ENCODE peak calls at places on chromosomes 6 and 20, in nine cellular contexts. One of them, this sample, is unnamed.

GRCh38 chr6:43113431-43114260 is 37.5 kb downstream of the PTK7 start:
- DNase-seq in Ammon's horn: no peak
- DNase-seq in DMS153: peak; percentile 59
- DNase-seq in activated CD4-positive, alpha-beta memory T cell treated with anti-CD3 and anti-CD28 coated beads, Interleukin-2, amount 10 ng/mL, durations not matched to agents 7 days and 5 days: no peak
- DNase-seq in fibroblast of mammary gland: no peak
- DNase-seq in GM13977: no peak
- DNase-seq in activated T-cell treated with anti-CD3 and anti-CD28 coated beads for 1 hour: no peak
- DNase-seq in GM04504: no peak
- DNase-seq in stimulated activated CD4-positive, alpha-beta T cell treated with anti-CD3 and anti-CD28 coated beads, Interleukin-1b, Interleukin-23, amount 100 ng/mL, for 1 hour: no peak
- DNase-seq in this sample: no peak

GRCh38 chr6:11389977-11390376 is 147.6 kb upstream of the TMEM170B start:
- DNase-seq in Ammon's horn: no peak
- DNase-seq in DMS153: no peak
- DNase-seq in activated CD4-positive, alpha-beta memory T cell treated with anti-CD3 and anti-CD28 coated beads, Interleukin-2, amount 10 ng/mL, durations not matched to agents 7 days and 5 days: no peak
- DNase-seq in fibroblast of mammary gland: no peak
- DNase-seq in GM13977: no peak
- DNase-seq in activated T-cell treated with anti-CD3 and anti-CD28 coated beads for 1 hour: no peak
- DNase-seq in GM04504: no peak
- DNase-seq in stimulated activated CD4-positive, alpha-beta T cell treated with anti-CD3 and anti-CD28 coated beads, Interleukin-1b, Interleukin-23, amount 100 ng/mL, for 1 hour: no peak
- DNase-seq in this sample: no peak

GRCh38 chr6:158037771-158038170 is 56.1 kb downstream of the SYNJ2 start:
- DNase-seq in Ammon's horn: no peak
- DNase-seq in DMS153: no peak
- DNase-seq in activated CD4-positive, alpha-beta memory T cell treated with anti-CD3 and anti-CD28 coated beads, Interleukin-2, amount 10 ng/mL, durations not matched to agents 7 days and 5 days: no peak
- DNase-seq in fibroblast of mammary gland: no peak
- DNase-seq in GM13977: no peak
- DNase-seq in activated T-cell treated with anti-CD3 and anti-CD28 coated beads for 1 hour: no peak
- DNase-seq in GM04504: no peak
- DNase-seq in stimulated activated CD4-positive, alpha-beta T cell treated with anti-CD3 and anti-CD28 coated beads, Interleukin-1b, Interleukin-23, amount 100 ng/mL, for 1 hour: no peak
- DNase-seq in this sample: no peak

GRCh38 chr6:116497089-116497676 is 14.3 kb upstream of the CALHM5 start:
- DNase-seq in Ammon's horn: no peak
- DNase-seq in DMS153: no peak
- DNase-seq in activated CD4-positive, alpha-beta memory T cell treated with anti-CD3 and anti-CD28 coated beads, Interleukin-2, amount 10 ng/mL, durations not matched to agents 7 days and 5 days: no peak
- DNase-seq in fibroblast of mammary gland: no peak
- DNase-seq in GM13977: no peak
- DNase-seq in activated T-cell treated with anti-CD3 and anti-CD28 coated beads for 1 hour: no peak
- DNase-seq in GM04504: no peak
- DNase-seq in stimulated activated CD4-positive, alpha-beta T cell treated with anti-CD3 and anti-CD28 coated beads, Interleukin-1b, Interleukin-23, amount 100 ng/mL, for 1 hour: no peak
- DNase-seq in this sample: no peak

GRCh38 chr6:146975093-146975492 is 229.1 kb upstream of the STXBP5 start:
- DNase-seq in Ammon's horn: no peak
- DNase-seq in DMS153: no peak
- DNase-seq in activated CD4-positive, alpha-beta memory T cell treated with anti-CD3 and anti-CD28 coated beads, Interleukin-2, amount 10 ng/mL, durations not matched to agents 7 days and 5 days: no peak
- DNase-seq in fibroblast of mammary gland: no peak
- DNase-seq in GM13977: no peak
- DNase-seq in activated T-cell treated with anti-CD3 and anti-CD28 coated beads for 1 hour: no peak
- DNase-seq in GM04504: no peak
- DNase-seq in stimulated activated CD4-positive, alpha-beta T cell treated with anti-CD3 and anti-CD28 coated beads, Interleukin-1b, Interleukin-23, amount 100 ng/mL, for 1 hour: no peak
- DNase-seq in this sample: no peak

GRCh38 chr20:62707981-62708521 is 585 bp upstream of the NTSR1 start:
- DNase-seq in Ammon's horn: no peak
- DNase-seq in DMS153: no peak
- DNase-seq in activated CD4-positive, alpha-beta memory T cell treated with anti-CD3 and anti-CD28 coated beads, Interleukin-2, amount 10 ng/mL, durations not matched to agents 7 days and 5 days: no peak
- DNase-seq in fibroblast of mammary gland: no peak
- DNase-seq in GM13977: peak; percentile 63
- DNase-seq in activated T-cell treated with anti-CD3 and anti-CD28 coated beads for 1 hour: no peak
- DNase-seq in GM04504: no peak
- DNase-seq in stimulated activated CD4-positive, alpha-beta T cell treated with anti-CD3 and anti-CD28 coated beads, Interleukin-1b, Interleukin-23, amount 100 ng/mL, for 1 hour: no peak
- DNase-seq in this sample: no peak

GRCh38 chr6:26436018-26436417 is 4.3 kb upstream of the BTN3A3 start:
- DNase-seq in Ammon's horn: no peak
- DNase-seq in DMS153: no peak
- DNase-seq in activated CD4-positive, alpha-beta memory T cell treated with anti-CD3 and anti-CD28 coated beads, Interleukin-2, amount 10 ng/mL, durations not matched to agents 7 days and 5 days: no peak
- DNase-seq in fibroblast of mammary gland: no peak
- DNase-seq in GM13977: no peak
- DNase-seq in activated T-cell treated with anti-CD3 and anti-CD28 coated beads for 1 hour: no peak
- DNase-seq in GM04504: no peak
- DNase-seq in stimulated activated CD4-positive, alpha-beta T cell treated with anti-CD3 and anti-CD28 coated beads, Interleukin-1b, Interleukin-23, amount 100 ng/mL, for 1 hour: no peak
- DNase-seq in this sample: no peak

GRCh38 chr6:36616888-36617521 is 22.8 kb downstream of the SRSF3 start:
- DNase-seq in Ammon's horn: no peak
- DNase-seq in DMS153: peak; percentile 61
- DNase-seq in activated CD4-positive, alpha-beta memory T cell treated with anti-CD3 and anti-CD28 coated beads, Interleukin-2, amount 10 ng/mL, durations not matched to agents 7 days and 5 days: no peak
- DNase-seq in fibroblast of mammary gland: peak; percentile 46
- DNase-seq in GM13977: no peak
- DNase-seq in activated T-cell treated with anti-CD3 and anti-CD28 coated beads for 1 hour: no peak
- DNase-seq in GM04504: no peak
- DNase-seq in stimulated activated CD4-positive, alpha-beta T cell treated with anti-CD3 and anti-CD28 coated beads, Interleukin-1b, Interleukin-23, amount 100 ng/mL, for 1 hour: no peak
- DNase-seq in this sample: no peak

GRCh38 chr6:54992789-54993188 is 146.2 kb downstream of the FAM83B start:
- DNase-seq in Ammon's horn: no peak
- DNase-seq in DMS153: no peak
- DNase-seq in activated CD4-positive, alpha-beta memory T cell treated with anti-CD3 and anti-CD28 coated beads, Interleukin-2, amount 10 ng/mL, durations not matched to agents 7 days and 5 days: no peak
- DNase-seq in fibroblast of mammary gland: peak; percentile 7
- DNase-seq in GM13977: peak; percentile 20
- DNase-seq in activated T-cell treated with anti-CD3 and anti-CD28 coated beads for 1 hour: no peak
- DNase-seq in GM04504: no peak
- DNase-seq in stimulated activated CD4-positive, alpha-beta T cell treated with anti-CD3 and anti-CD28 coated beads, Interleukin-1b, Interleukin-23, amount 100 ng/mL, for 1 hour: no peak
- DNase-seq in this sample: no peak

GRCh38 chr20:62134735-62135231 is 8.4 kb downstream of the PSMA7 start:
- DNase-seq in Ammon's horn: no peak
- DNase-seq in DMS153: no peak
- DNase-seq in activated CD4-positive, alpha-beta memory T cell treated with anti-CD3 and anti-CD28 coated beads, Interleukin-2, amount 10 ng/mL, durations not matched to agents 7 days and 5 days: no peak
- DNase-seq in fibroblast of mammary gland: peak; percentile 88
- DNase-seq in GM13977: no peak
- DNase-seq in activated T-cell treated with anti-CD3 and anti-CD28 coated beads for 1 hour: no peak
- DNase-seq in GM04504: no peak
- DNase-seq in stimulated activated CD4-positive, alpha-beta T cell treated with anti-CD3 and anti-CD28 coated beads, Interleukin-1b, Interleukin-23, amount 100 ng/mL, for 1 hour: no peak
- DNase-seq in this sample: no peak

GRCh38 chr6:168332020-168332419 is 12.4 kb upstream of the DACT2 start:
- DNase-seq in Ammon's horn: no peak
- DNase-seq in DMS153: no peak
- DNase-seq in activated CD4-positive, alpha-beta memory T cell treated with anti-CD3 and anti-CD28 coated beads, Interleukin-2, amount 10 ng/mL, durations not matched to agents 7 days and 5 days: no peak
- DNase-seq in fibroblast of mammary gland: no peak
- DNase-seq in GM13977: no peak
- DNase-seq in activated T-cell treated with anti-CD3 and anti-CD28 coated beads for 1 hour: no peak
- DNase-seq in GM04504: no peak
- DNase-seq in stimulated activated CD4-positive, alpha-beta T cell treated with anti-CD3 and anti-CD28 coated beads, Interleukin-1b, Interleukin-23, amount 100 ng/mL, for 1 hour: no peak
- DNase-seq in this sample: no peak

This sample was measured in stimulated activated CD8-positive, alpha-beta memory T cell treated with anti-CD3 and anti-CD28 coated beads, Interleukin-15, amount 100 ng/mL, for 1 hour.